ENCODE peak calls at places on chromosomes 12 and 14, in four cellular contexts. W is activated T-cell treated with anti-CD3 and anti-CD28 coated beads, Interleukin-2, amount 50 U/mL, for 24 hours; F is effector memory CD4-positive, alpha-beta T cell; R is CD4-positive, alpha-beta T cell. U is an unnamed sample.
A peak's percentile ranks its signal among the peaks of the same experiment; 100 is the strongest.

GRCh38 chr12:116365114-116365513 is 87.6 kb upstream of the MED13L start:
- DNase-seq in W (no peak), F (no peak), R (no peak), U (no peak)

GRCh38 chr12:94585624-94586023 is 64.7 kb downstream of the TMCC3 start:
- DNase-seq in W (no peak), F (no peak), R (no peak), U (no peak)

GRCh38 chr12:132525833-132526455 is 36.0 kb downstream of the FBRSL1 start:
- DNase-seq in W (no peak), F (no peak), R (no peak), U (no peak)

GRCh38 chr14:64692597-64693350 is 11.4 kb upstream of the PLEKHG3 start:
- DNase-seq in W (no peak), F (no peak), R (no peak), U (no peak)

GRCh38 chr14:91403069-91403600 is 14.5 kb downstream of the CCDC88C start:
- DNase-seq in W (no peak), F (no peak), R (no peak), U (no peak)

GRCh38 chr14:100239200-100239839 is 376 bp downstream of the YY1 start:
- DNase-seq in W (peak; percentile 53), F (no peak), R (peak; percentile 17), U (peak; percentile 57)

GRCh38 chr14:22296722-22297121 is 292.3 kb downstream of the DAD1 start:
- DNase-seq in W (no peak), F (no peak), R (no peak), U (no peak)

GRCh38 chr12:2797721-2798418 is 3.1 kb downstream of the FKBP4 start:
- DNase-seq in W (no peak), F (no peak), R (no peak), U (peak; percentile 74)

GRCh38 chr14:36513451-36514277 is 6.4 kb downstream of the NKX2-1 start:
- DNase-seq in W (no peak), F (no peak), R (no peak), U (no peak)

GRCh38 chr14:69711471-69712216 is 55.3 kb upstream of the SRSF5 start:
- DNase-seq in W (no peak), F (no peak), R (no peak), U (peak; percentile 70)

GRCh38 chr12:132941336-132941954 is 14.7 kb downstream of the ZNF605 start:
- DNase-seq in W (no peak), F (no peak), R (no peak), U (no peak)

GRCh38 chr12:20369164-20370000 is 1.0 kb downstream of the PDE3A start:
- DNase-seq in W (peak; percentile 33), F (no peak), R (no peak), U (peak; percentile 91)

GRCh38 chr14:74476107-74476506 is 17.0 kb downstream of the NPC2 start:
- DNase-seq in W (no peak), F (no peak), R (no peak), U (no peak)

GRCh38 chr12:95922231-95922630 is 20.2 kb downstream of the CCDC38 start:
- DNase-seq in W (no peak), F (no peak), R (no peak), U (no peak)

GRCh38 chr12:47206450-47206830 is 126.7 kb upstream of the AMIGO2 start:
- DNase-seq in W (no peak), F (no peak), R (no peak), U (no peak)

GRCh38 chr12:96171905-96172304 is 22.3 kb upstream of the ELK3 start:
- DNase-seq in W (no peak), F (no peak), R (no peak), U (no peak)

GRCh38 chr14:25111061-25111601 is 61.2 kb upstream of the STXBP6 start:
- DNase-seq in W (no peak), F (no peak), R (no peak), U (no peak)

GRCh38 chr14:21233457-21234076 is 35.7 kb downstream of the HNRNPC start:
- DNase-seq in W (no peak), F (no peak), R (no peak), U (no peak)

GRCh38 chr12:77065361-77066204 is at the start of gene E2F7:
- DNase-seq in W (peak; percentile 90), F (peak; percentile 73), R (peak; percentile 74), U (peak; percentile 90)

GRCh38 chr14:53384073-53384472 is 230.9 kb upstream of the DDHD1 start:
- DNase-seq in W (no peak), F (no peak), R (no peak), U (no peak)

GRCh38 chr14:99412122-99413061 is 68.3 kb downstream of the SETD3 start:
- DNase-seq in W (peak; percentile 38), F (no peak), R (no peak), U (no peak)

GRCh38 chr14:34629344-34629656 is 648 bp downstream of the SNX6 start:
- DNase-seq in W (no peak), F (no peak), R (no peak), U (no peak)

GRCh38 chr14:91897121-91897701 is 29.9 kb upstream of the TC2N start:
- DNase-seq in W (no peak), F (no peak), R (no peak), U (peak; percentile 79)

GRCh38 chr14:35342160-35343010 is 50.2 kb downstream of the PSMA6 start:
- DNase-seq in W (peak; percentile 20), F (no peak), R (no peak), U (peak; percentile 76)

GRCh38 chr12:5796171-5797091 is 148.6 kb downstream of the ANO2 start:
- DNase-seq in W (peak; percentile 37), F (no peak), R (peak; percentile 2), U (peak; percentile 64)

GRCh38 chr14:54600685-54601084 is 33.8 kb downstream of the SAMD4A start:
- DNase-seq in W (no peak), F (no peak), R (no peak), U (no peak)